ENCODE peak calls at places on chromosomes 3 and 15, in eight cellular contexts. A, F, M, L, I, D, S and K are unnamed samples.

GRCh38 chr3:171383206-171384018 is 76.8 kb downstream of the TNIK start:
- DNase-seq in A (no peak), L (no peak), F (no peak), D (no peak), S (peak), I (no peak), M (no peak), K (no peak)

GRCh38 chr3:111548060-111548459 is 6.1 kb downstream of the CD96 start:
- DNase-seq in S (no peak), I (no peak), F (no peak), A (no peak), D (no peak), M (no peak), L (no peak), K (no peak)

GRCh38 chr3:183844606-183845005 is 19.2 kb upstream of the MAP6D1 start:
- DNase-seq in S (no peak), M (peak), L (no peak), D (no peak), F (no peak), I (no peak), A (no peak), K (no peak)

GRCh38 chr15:74826372-74826819 is at the start of gene CPLX3:
- DNase-seq in D (no peak), F (peak), M (no peak), L (peak), I (no peak), S (no peak), A (no peak), K (peak)

GRCh38 chr15:42591238-42591936 is 16.0 kb downstream of the STARD9 start:
- DNase-seq in I (no peak), L (no peak), D (no peak), M (peak), S (no peak), A (no peak), F (peak), K (no peak)

GRCh38 chr15:60525640-60526039 is 46.7 kb upstream of the ICE2 start:
- DNase-seq in A (no peak), D (no peak), M (no peak), I (no peak), S (no peak), L (no peak), F (no peak), K (no peak)

GRCh38 chr3:150391200-150391599 is 16.9 kb upstream of the TSC22D2 start:
- DNase-seq in S (no peak), L (no peak), D (no peak), I (no peak), A (no peak), M (peak), F (no peak), K (no peak)

GRCh38 chr3:58798312-58798711 is 131.7 kb upstream of the FAM3D start:
- DNase-seq in S (no peak), A (no peak), M (no peak), L (no peak), D (no peak), F (no peak), I (no peak), K (no peak)

GRCh38 chr3:48765376-48765775 is 48.4 kb upstream of the IP6K2 start:
- DNase-seq in M (no peak), L (no peak), I (no peak), S (no peak), A (no peak), D (no peak), F (peak), K (peak)

GRCh38 chr3:197298858-197299854 is 744 bp upstream of the DLG1 start:
- DNase-seq in D (no peak), S (no peak), I (peak), A (peak), F (peak), M (peak), L (peak), K (peak)

GRCh38 chr3:69420781-69421520 is 35.1 kb upstream of the FRMD4B start:
- DNase-seq in M (peak), F (peak), A (no peak), I (no peak), L (no peak), S (no peak), D (no peak), K (no peak)

GRCh38 chr15:53559364-53560253 is 199.9 kb downstream of the WDR72 start:
- DNase-seq in A (no peak), F (no peak), L (no peak), D (no peak), I (no peak), S (no peak), M (no peak), K (no peak)

GRCh38 chr3:122099255-122099654 is 44.1 kb downstream of the CD86 start:
- DNase-seq in A (no peak), S (no peak), F (no peak), D (no peak), M (no peak), I (no peak), L (no peak), K (no peak)

GRCh38 chr3:122572940-122573412 is 4.5 kb upstream of the PARP15 start:
- DNase-seq in M (peak), F (no peak), A (no peak), D (no peak), I (no peak), S (no peak), L (no peak), K (peak)

GRCh38 chr3:40580494-40581091 is 55.8 kb downstream of the ZNF621 start:
- DNase-seq in S (peak), A (peak), D (peak), I (peak), M (peak), F (peak), L (peak), K (peak)

GRCh38 chr15:55700876-55701275 is 42.1 kb downstream of the PRTG start:
- DNase-seq in I (no peak), A (no peak), L (no peak), M (no peak), D (no peak), F (no peak), S (no peak), K (no peak)

GRCh38 chr15:60054472-60054871 is 50.4 kb downstream of the FOXB1 start:
- DNase-seq in I (no peak), A (no peak), L (no peak), F (no peak), M (no peak), S (no peak), D (no peak), K (no peak)

GRCh38 chr15:68518046-68518445 is 60.7 kb upstream of the CORO2B start:
- DNase-seq in S (no peak), A (no peak), I (no peak), D (peak), F (no peak), M (no peak), L (no peak), K (no peak)

GRCh38 chr3:24662449-24663345 is 168.0 kb upstream of the THRB start:
- DNase-seq in D (no peak), M (no peak), I (no peak), A (no peak), F (no peak), L (no peak), S (no peak), K (no peak)

GRCh38 chr3:12541625-12542024 is 3.7 kb downstream of the MKRN2OS start:
- DNase-seq in F (peak), D (no peak), L (no peak), A (no peak), I (no peak), M (no peak), S (no peak), K (no peak)

GRCh38 chr3:30496496-30496966 is 109.9 kb upstream of the TGFBR2 start:
- DNase-seq in M (no peak), S (no peak), L (peak), D (no peak), F (no peak), I (no peak), A (no peak), K (no peak)
- TF ChIP-seq POLR2AphosphoS5 in M (no peak), S (no peak), L (peak), D (no peak), F (no peak), I (no peak), A (no peak), K (peak)

DNA sequence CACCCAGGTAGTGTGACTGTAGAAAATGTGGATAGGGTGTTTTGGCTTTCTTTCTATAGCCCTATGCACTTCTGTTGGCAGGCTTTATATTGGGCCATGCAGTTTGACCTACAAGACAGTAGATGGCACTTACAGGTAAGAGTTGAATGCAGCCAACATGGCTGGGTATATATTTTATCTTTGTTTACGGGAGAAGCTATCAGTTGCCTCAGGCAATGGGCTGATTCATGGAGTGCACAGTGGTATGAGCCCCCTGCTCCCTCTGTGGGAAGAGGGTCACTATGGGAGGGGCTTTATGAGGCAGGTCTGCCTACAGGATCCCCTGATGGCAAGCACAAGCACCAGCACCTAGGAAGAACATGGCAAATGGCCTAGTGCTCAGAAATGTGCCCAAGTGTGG is 301.2 kb upstream of the CDIN1 start:
- DNase-seq in S (no peak), D (no peak), M (no peak), F (no peak), I (no peak), A (no peak), L (no peak), K (no peak)
- TF ChIP-seq CTCF in S (no peak), D (no peak), M (no peak), F (peak), I (peak), A (no peak), L (no peak), K (no peak)

DNA sequence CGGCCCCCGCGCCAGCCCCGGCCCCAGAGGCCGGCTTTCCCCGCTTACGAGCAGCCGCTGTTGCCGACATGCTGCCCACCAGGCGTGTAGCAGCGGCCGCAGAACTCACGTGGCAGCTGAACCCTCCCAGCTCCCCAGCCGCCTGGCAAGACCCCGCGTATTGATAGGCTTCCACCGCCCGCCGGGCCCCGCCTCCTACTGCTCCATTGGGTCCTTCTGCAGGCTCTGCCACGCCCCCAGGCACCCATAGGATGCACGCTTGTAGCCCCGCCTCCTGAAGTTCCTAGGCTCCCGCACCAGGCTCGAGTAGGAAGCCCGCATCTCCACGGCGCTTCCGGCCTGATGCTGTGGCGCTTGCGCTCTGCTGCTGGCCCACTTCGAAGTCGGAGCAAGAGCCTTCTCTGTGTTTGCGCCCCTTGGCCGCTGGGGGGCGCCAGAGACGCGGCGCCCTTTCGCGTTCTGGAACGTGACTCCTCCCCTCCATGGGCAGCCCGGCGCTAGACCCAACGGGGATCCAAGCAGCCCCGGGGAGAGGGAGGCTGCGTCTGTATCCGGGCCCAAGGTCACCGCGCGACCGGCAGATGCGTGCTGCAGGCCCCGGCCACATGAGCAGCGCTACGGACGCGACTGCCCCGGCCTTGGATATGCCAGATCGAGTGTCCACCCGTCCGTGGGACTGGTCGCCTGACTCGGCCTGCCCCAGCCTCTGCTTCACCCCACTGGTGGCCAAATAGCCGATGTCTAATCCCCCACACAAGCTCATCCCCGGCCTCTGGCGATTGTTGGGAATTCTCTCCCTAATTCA is at the start of the genes PARP3 and RRP9:
- DNase-seq in I (peak), A (peak), F (peak), S (peak), M (peak), D (peak), L (peak), K (peak)
- TF ChIP-seq POLR2AphosphoS5 in I (peak), A (peak), F (peak), S (peak), M (peak), D (peak), L (peak), K (peak)

GRCh38 chr3:170128977-170129431 is 52.5 kb downstream of the PHC3 start:
- DNase-seq in A (no peak), I (no peak), F (no peak), S (no peak), M (no peak), L (no peak), D (no peak), K (no peak)
- TF ChIP-seq CTCF in A (no peak), I (no peak), F (no peak), S (no peak), M (no peak), L (no peak), D (no peak), K (no peak)

GRCh38 chr3:60290093-60290492 is 961.2 kb downstream of the FHIT start:
- DNase-seq in I (no peak), L (no peak), A (no peak), F (no peak), D (no peak), S (no peak), M (no peak), K (no peak)

GRCh38 chr3:60291115-60291514 is 960.1 kb downstream of the FHIT start:
- DNase-seq in F (no peak), L (no peak), I (no peak), D (no peak), A (no peak), S (no peak), M (no peak), K (no peak)

GRCh38 chr3:60294181-60294580 is 957.1 kb downstream of the FHIT start:
- DNase-seq in I (no peak), L (no peak), A (no peak), D (no peak), S (no peak), F (no peak), M (no peak), K (no peak)

DNA sequence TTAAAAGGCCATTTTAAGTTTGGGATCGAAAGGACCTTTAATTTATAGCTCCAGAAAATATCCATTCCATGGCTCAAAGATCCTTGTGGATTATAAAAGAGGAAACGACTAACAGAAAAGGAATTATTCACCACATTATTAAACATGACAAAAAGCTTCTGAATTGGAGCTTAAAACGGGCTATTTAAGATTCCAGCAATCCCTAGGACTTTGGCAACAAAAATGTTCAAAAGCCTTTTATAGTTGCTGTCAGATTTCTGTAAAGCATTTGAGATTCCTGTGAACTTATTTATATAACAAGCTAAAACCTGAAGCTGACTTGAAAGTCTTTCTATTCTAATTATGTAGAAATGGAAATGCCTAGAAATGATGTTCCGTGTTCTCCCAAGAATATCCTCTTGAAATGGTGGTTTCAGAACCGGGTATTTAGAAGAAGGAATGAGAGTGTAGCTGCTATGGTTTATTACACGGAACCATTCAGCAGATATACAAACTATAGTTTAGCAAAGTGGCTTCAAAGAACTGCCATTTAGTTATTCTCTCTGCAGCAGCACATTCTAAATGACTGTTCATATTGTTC is 961.8 kb downstream of the FHIT start:
- DNase-seq in L (no peak), I (no peak), S (no peak), D (no peak), F (no peak), M (no peak), A (no peak), K (no peak)
- TF ChIP-seq POLR2AphosphoS5 in L (no peak), I (no peak), S (no peak), D (no peak), F (no peak), M (no peak), A (no peak), K (no peak)